ENCODE peak calls at places on chromosome 7, in seven cellular contexts. X is colonic mucosa, C is hepatocyte, I is HepG2, Z is cardiac muscle cell, A is A673, G is H9. U is an unnamed sample.

GRCh38 chr7:148815612-148816011 is 68.5 kb downstream of the EZH2 start:
- DNase-seq in A (no peak), I (no peak), Z (no peak), G (no peak), C (no peak), X (peak; percentile 35), U (no peak)

GRCh38 chr7:115332691-115333090 is 410.8 kb downstream of the MDFIC start:
- DNase-seq in C (no peak), X (no peak), A (no peak), G (no peak), Z (no peak), I (no peak), U (no peak)

GRCh38 chr7:121158665-121159064 is 170.1 kb upstream of the WNT16 start:
- DNase-seq in X (no peak), C (no peak), I (no peak), A (no peak), G (no peak), Z (no peak), U (no peak)

GRCh38 chr7:94054130-94054529 is 50.0 kb upstream of the BET1 start:
- DNase-seq in X (no peak), I (no peak), C (no peak), Z (no peak), A (no peak), G (no peak), U (no peak)

GRCh38 chr7:50652400-50653115 is 87.4 kb upstream of the DDC start:
- DNase-seq in G (no peak), Z (peak; percentile 47), X (no peak), C (no peak), A (no peak), I (no peak), U (no peak)

GRCh38 chr7:26278769-26279168 is 12.9 kb upstream of the SNX10 start:
- DNase-seq in A (peak; percentile 6), Z (peak; percentile 16), X (no peak), I (peak; percentile 49), G (no peak), C (no peak), U (no peak)

GRCh38 chr7:106462365-106462859 is 177.6 kb upstream of the NAMPT start:
- DNase-seq in I (peak; percentile 10), C (peak; percentile 39), G (no peak), X (no peak), Z (peak; percentile 72), A (peak; percentile 54), U (peak; percentile 51)

GRCh38 chr7:111827863-111828504 is 265.7 kb upstream of the IMMP2L start:
- DNase-seq in C (peak; percentile 54), X (no peak), Z (peak; percentile 16), A (peak; percentile 14), G (no peak), I (no peak), U (no peak)

GRCh38 chr7:50679218-50680007 is 103.3 kb downstream of the GRB10 start:
- DNase-seq in A (peak; percentile 55), Z (peak; percentile 71), X (no peak), G (no peak), C (peak; percentile 33), I (peak; percentile 60), U (peak; percentile 36)

GRCh38 chr7:139118234-139118802 is 8.8 kb upstream of the ZC3HAV1 start:
- DNase-seq in A (no peak), X (no peak), G (no peak), Z (peak; percentile 41), C (no peak), I (peak; percentile 47), U (no peak)

GRCh38 chr7:25852249-25852994 is 299.6 kb upstream of the NFE2L3 start:
- DNase-seq in G (peak; percentile 60), C (peak; percentile 73), Z (peak; percentile 66), A (no peak), X (peak; percentile 75), I (no peak), U (no peak)

GRCh38 chr7:86282014-86282682 is 361.6 kb upstream of the GRM3 start:
- DNase-seq in X (no peak), A (no peak), Z (no peak), I (no peak), C (peak; percentile 4), G (peak; percentile 35), U (no peak)

GRCh38 chr7:99137418-99138180 is 6.3 kb downstream of the SMURF1 start:
- DNase-seq in Z (peak; percentile 84), C (peak; percentile 69), X (no peak), A (peak; percentile 77), G (peak; percentile 75), I (no peak), U (peak; percentile 38)

GRCh38 chr7:155190608-155191536 is 106.8 kb upstream of the INSIG1 start:
- DNase-seq in C (peak; percentile 72), X (peak; percentile 51), Z (peak; percentile 39), I (no peak), G (peak; percentile 68), A (peak; percentile 49), U (peak; percentile 26)

GRCh38 chr7:132500727-132501410 is 75.4 kb downstream of the PLXNA4 start:
- DNase-seq in C (peak; percentile 41), A (no peak), I (no peak), G (peak; percentile 58), Z (peak; percentile 92), X (peak; percentile 34), U (no peak)

GRCh38 chr7:69845721-69846495 is 247.6 kb downstream of the AUTS2 start:
- DNase-seq in Z (no peak), I (no peak), A (peak; percentile 54), X (no peak), G (no peak), C (no peak), U (no peak)

GRCh38 chr7:7263297-7264230 is 81.2 kb downstream of the C1GALT1 start:
- DNase-seq in G (no peak), A (no peak), I (no peak), C (no peak), Z (no peak), X (no peak), U (peak; percentile 32)

GRCh38 chr7:87146740-87147386 is 5.4 kb upstream of the DMTF1 start:
- DNase-seq in C (no peak), A (no peak), X (no peak), G (peak; percentile 41), I (no peak), Z (no peak), U (no peak)

GRCh38 chr7:129575699-129576098 is 35.8 kb upstream of the NRF1 start:
- DNase-seq in G (no peak), I (no peak), X (no peak), A (no peak), C (no peak), Z (no peak), U (no peak)

GRCh38 chr7:23115991-23116390 is 10.4 kb downstream of the KLHL7 start:
- DNase-seq in Z (no peak), G (peak; percentile 59), C (no peak), I (no peak), A (peak; percentile 53), X (no peak), U (no peak)

GRCh38 chr7:115585015-115585655 is 445.4 kb downstream of the TFEC start:
- DNase-seq in G (no peak), Z (no peak), X (no peak), C (no peak), A (peak; percentile 26), I (no peak), U (peak; percentile 51)

GRCh38 chr7:12436896-12437535 is 33.4 kb upstream of the VWDE start:
- DNase-seq in C (peak; percentile 42), I (no peak), A (peak; percentile 32), X (no peak), Z (peak; percentile 5), G (peak; percentile 54), U (no peak)

GRCh38 chr7:99380823-99381663 is 6.5 kb downstream of the ARPC1B start:
- DNase-seq in G (no peak), C (no peak), Z (peak; percentile 25), I (peak; percentile 72), A (no peak), X (peak; percentile 42), U (no peak)

GRCh38 chr7:127152423-127152822 is 100.3 kb downstream of the GRM8 start:
- DNase-seq in I (no peak), Z (no peak), C (no peak), X (no peak), A (no peak), G (no peak), U (no peak)

DNA sequence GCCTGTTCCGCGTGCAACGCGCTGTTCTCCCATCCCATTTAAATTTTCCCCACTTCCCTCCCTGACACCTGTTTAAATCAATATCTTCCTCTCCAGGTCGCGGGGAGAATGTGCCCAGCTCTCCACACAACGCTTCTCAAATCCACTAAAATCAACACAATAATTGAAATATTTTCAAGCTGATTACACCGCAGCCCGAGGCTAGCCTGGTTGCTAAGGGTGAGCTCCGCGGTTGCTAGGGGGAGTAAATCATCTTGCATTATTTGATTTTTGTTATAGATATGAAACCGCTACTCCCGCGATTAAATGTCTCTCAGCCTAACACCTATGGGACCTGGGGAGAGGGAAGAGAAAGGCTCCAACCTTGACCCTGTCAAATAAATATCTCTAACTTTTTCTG is 36.2 kb downstream of the UNCX start:
- DNase-seq in I (no peak), A (no peak), C (no peak), Z (no peak), G (no peak), X (no peak), U (peak; percentile 46)
- H3K4me1 ChIP-seq in I (no peaks in the 10 kb centered on the region), A (no peaks in the 10 kb centered on the region), C (no peaks in the 10 kb centered on the region), Z (no peaks in the 10 kb centered on the region), G (no peaks in the 10 kb centered on the region), X (no peaks in the 10 kb centered on the region), U (peaks cover 12% of the 10 kb centered on the region)

DNA sequence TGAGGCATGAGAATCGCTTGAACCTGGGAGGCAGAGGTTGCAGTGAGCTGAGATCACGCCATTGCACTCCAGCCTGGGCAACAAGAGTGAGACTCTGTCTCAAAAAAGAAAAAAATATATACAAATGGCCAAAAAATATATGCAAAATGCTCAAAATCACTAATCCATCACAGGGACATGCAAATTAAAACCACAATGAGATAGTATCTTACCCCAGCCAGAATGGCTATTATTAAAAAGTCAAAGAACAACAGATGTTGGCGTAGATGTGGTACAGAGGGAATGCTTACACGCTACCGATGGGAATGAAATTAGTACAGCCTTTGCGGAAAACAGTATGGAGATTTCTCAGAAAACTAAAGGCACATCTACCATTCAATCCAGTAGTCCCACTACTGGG is 17.4 kb downstream of the SNX8 start:
- DNase-seq in I (no peak), A (no peak), C (no peak), X (no peak), G (no peak), Z (no peak), U (no peak)
- H3K4me1 ChIP-seq in I (peaks cover 14% of the 10 kb centered on the region), A (no peaks in the 10 kb centered on the region), C (no peaks in the 10 kb centered on the region), X (no peaks in the 10 kb centered on the region), G (peaks cover 6% of the 10 kb centered on the region), Z (no peaks in the 10 kb centered on the region), U (peaks cover 4% of the 10 kb centered on the region)

GRCh38 chr7:66443946-66444345 is 184.7 kb upstream of the KCTD7 start:
- DNase-seq in I (peak; percentile 6), X (no peak), A (peak; percentile 21), Z (peak; percentile 61), C (no peak), G (no peak), U (no peak)

GRCh38 chr7:66442385-66442784 is 186.3 kb upstream of the KCTD7 start:
- DNase-seq in G (no peak), I (peak; percentile 69), X (no peak), C (no peak), A (no peak), Z (no peak), U (no peak)
- H3K4me1 ChIP-seq in G (no peaks in the 10 kb centered on the region), I (peaks cover 70% of the 10 kb centered on the region), X (peaks cover 5% of the 10 kb centered on the region), C (peaks cover 34% of the 10 kb centered on the region), A (no peaks in the 10 kb centered on the region), Z (no peaks in the 10 kb centered on the region), U (no peaks in the 10 kb centered on the region)

DNA sequence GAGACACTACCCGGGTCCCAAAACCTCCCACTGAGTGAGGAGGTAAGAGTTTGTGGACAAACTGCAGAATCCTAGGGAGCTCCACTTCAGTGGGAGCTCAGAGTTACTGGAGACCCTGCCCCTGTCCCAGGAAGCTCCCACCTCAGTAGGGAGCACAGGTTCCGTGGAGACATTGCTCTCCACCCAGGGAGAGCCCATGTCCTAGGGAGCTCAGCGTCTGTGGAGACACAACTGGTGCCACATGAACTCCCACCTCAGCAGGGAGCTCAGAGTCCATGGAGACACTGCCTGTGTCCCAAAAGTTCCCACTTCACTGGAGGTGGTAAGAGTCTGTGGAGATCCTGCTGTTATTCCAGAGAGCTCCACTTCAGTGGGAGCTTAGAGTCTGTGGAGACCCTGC is 6.3 kb downstream of the MYO1G start:
- DNase-seq in I (no peak), Z (no peak), A (no peak), C (no peak), G (no peak), X (no peak), U (no peak)
- H3K4me1 ChIP-seq in I (peaks cover 61% of the 10 kb centered on the region), Z (no peaks in the 10 kb centered on the region), A (peaks cover 5% of the 10 kb centered on the region), C (no peaks in the 10 kb centered on the region), G (no peaks in the 10 kb centered on the region), X (no peaks in the 10 kb centered on the region), U (no peaks in the 10 kb centered on the region)

U was measured in SJCRH30.